ENCODE peak calls at places on chromosome 21, in six cellular contexts. Z, D, F, S, A and W are unnamed samples.

GRCh38 chr21:37198989-37199924 is 67.9 kb downstream of the VPS26C start:
- DNase-seq in F (no peak), D (no peak), S (peak), A (no peak), Z (no peak), W (no peak)

GRCh38 chr21:31299291-31300147 is 44.5 kb downstream of the TIAM1 start:
- DNase-seq in D (no peak), Z (peak), F (no peak), S (peak), A (no peak), W (no peak)

GRCh38 chr21:17537299-17537698 is 24.5 kb downstream of the CXADR start:
- DNase-seq in Z (no peak), S (peak), A (no peak), D (no peak), F (no peak), W (no peak)

GRCh38 chr21:34330055-34330454 is 33.8 kb upstream of the KCNE2 start:
- DNase-seq in F (no peak), Z (no peak), S (no peak), A (no peak), D (no peak), W (no peak)

GRCh38 chr21:31334648-31335121 is 9.4 kb downstream of the TIAM1 start:
- DNase-seq in D (no peak), S (no peak), F (peak), Z (no peak), A (no peak), W (no peak)

GRCh38 chr21:45515241-45516061 is 26.8 kb downstream of the SLC19A1 start:
- DNase-seq in F (no peak), S (no peak), D (no peak), Z (no peak), A (no peak), W (no peak)

GRCh38 chr21:45544449-45545235 is 2.4 kb upstream of the SLC19A1 start:
- DNase-seq in A (no peak), S (no peak), F (no peak), D (no peak), Z (no peak), W (no peak)

GRCh38 chr21:33290441-33290840 is 24.3 kb downstream of the IL10RB start:
- DNase-seq in F (peak), Z (peak), S (no peak), A (no peak), D (no peak), W (no peak)

GRCh38 chr21:34187935-34188334 is 114.6 kb downstream of the MRPS6 start:
- DNase-seq in D (no peak), F (no peak), Z (peak), A (no peak), S (no peak), W (no peak)

GRCh38 chr21:33834801-33835500 is 80.7 kb downstream of the ATP5PO start:
- DNase-seq in S (no peak), D (no peak), Z (no peak), A (no peak), F (no peak), W (no peak)

GRCh38 chr21:45818904-45819285 is 162.7 kb upstream of the COL6A1 start:
- DNase-seq in Z (no peak), A (peak), D (no peak), S (peak), F (no peak), W (no peak)

GRCh38 chr21:43890042-43890441 is 25.0 kb downstream of the AGPAT3 start:
- DNase-seq in Z (no peak), S (no peak), A (no peak), D (peak), F (no peak), W (no peak)

GRCh38 chr21:35145626-35146236 is 96.6 kb upstream of the RUNX1 start:
- DNase-seq in A (no peak), Z (no peak), F (no peak), D (no peak), S (no peak), W (no peak)

GRCh38 chr21:25371831-25372434 is 235.3 kb downstream of the MRPL39 start:
- DNase-seq in F (no peak), D (no peak), Z (no peak), S (no peak), A (no peak), W (no peak)

GRCh38 chr21:14613496-14613895 is 67.4 kb upstream of the SAMSN1 start:
- DNase-seq in F (no peak), A (no peak), S (no peak), D (no peak), Z (no peak), W (no peak)

GRCh38 chr21:46662765-46663500 is 27.5 kb downstream of the PRMT2 start:
- DNase-seq in A (no peak), S (peak), D (no peak), F (no peak), Z (no peak), W (no peak)

GRCh38 chr21:15437873-15438272 is 291.9 kb upstream of the USP25 start:
- DNase-seq in D (no peak), S (no peak), F (no peak), Z (no peak), A (no peak), W (no peak)

GRCh38 chr21:26115899-26116298 is 54.7 kb downstream of the APP start:
- DNase-seq in D (no peak), F (no peak), S (no peak), Z (no peak), A (no peak), W (no peak)

GRCh38 chr21:34582506-34583150 is 32.3 kb downstream of the RCAN1 start:
- DNase-seq in F (no peak), S (peak), D (peak), A (no peak), Z (no peak), W (no peak)

GRCh38 chr21:15098908-15099307 is 34.1 kb upstream of the NRIP1 start:
- DNase-seq in F (no peak), S (no peak), Z (no peak), A (no peak), D (no peak), W (no peak)

GRCh38 chr21:34576043-34576466 is 38.9 kb downstream of the RCAN1 start:
- DNase-seq in S (peak), Z (no peak), D (no peak), A (no peak), F (peak), W (no peak)

GRCh38 chr21:45070970-45071369 is 3.4 kb upstream of the ADARB1 start:
- DNase-seq in Z (no peak), S (no peak), D (no peak), A (no peak), F (no peak), W (no peak)

GRCh38 chr21:42036313-42036712 is 26.2 kb upstream of the ZBTB21 start:
- DNase-seq in D (no peak), Z (no peak), A (no peak), F (no peak), S (no peak), W (no peak)

GRCh38 chr21:31554511-31555022 is 104.9 kb upstream of the SOD1 start:
- DNase-seq in Z (no peak), A (peak), S (peak), D (peak), F (no peak), W (no peak)

GRCh38 chr21:14383596-14384210 is 757 bp upstream of the HSPA13 start:
- DNase-seq in A (no peak), Z (no peak), S (no peak), D (no peak), F (no peak), W (no peak)

GRCh38 chr21:21907271-21907670 is 909.1 kb downstream of the NCAM2 start:
- DNase-seq in F (no peak), D (no peak), A (no peak), Z (no peak), S (no peak), W (no peak)

GRCh38 chr21:26388731-26389231 is 184.3 kb downstream of the CYYR1 start:
- DNase-seq in A (no peak), S (peak), F (no peak), D (no peak), Z (no peak), W (no peak)

GRCh38 chr21:26717146-26717739 is 128.0 kb downstream of the ADAMTS1 start:
- DNase-seq in A (no peak), D (no peak), F (no peak), Z (no peak), S (peak), W (no peak)

GRCh38 chr21:37849703-37850102 is 66.6 kb downstream of the KCNJ6 start:
- DNase-seq in F (no peak), D (no peak), Z (no peak), A (no peak), S (peak), W (no peak)